ENCODE peak calls at places on chromosomes 5 and 9, in four cellular contexts. M is fibroblast of the aortic adventitia; I is left ventricle myocardium inferior; S is activated T-helper 2 cell treated with anti-CD3 and anti-CD28 coated beads, Interferon-gamma antibody, Interleukin-2, Interleukin-4, amounts not matched to agents 10 μg/mL and 5 μg/mL and 100 μg/mL, durations not matched to agents 14 hours and 24 hours and 36 hours. E is an unnamed sample.

GRCh38 chr5:14672508-14673394 is 8.2 kb downstream of the OTULIN start:
- DNase-seq in M (no peak), S (no peak), I (no peak), E (no peak)

GRCh38 chr9:133028221-133028620 is 2.6 kb upstream of the GTF3C5 start:
- DNase-seq in I (no peak), S (no peak), M (no peak), E (no peak)

GRCh38 chr9:6827370-6827949 is 69.7 kb downstream of the KDM4C start:
- DNase-seq in S (peak; percentile 27), M (peak; percentile 66), I (no peak), E (no peak)

GRCh38 chr5:122259995-122260394 is 52.0 kb upstream of the SNCAIP start:
- DNase-seq in S (no peak), M (peak; percentile 82), I (no peak), E (peak; percentile 48)

GRCh38 chr9:130833324-130833990 is 1.6 kb upstream of the ABL1 start:
- DNase-seq in S (no peak), M (no peak), I (no peak), E (peak; percentile 74)

GRCh38 chr5:39119404-39120051 is 45.3 kb upstream of the RICTOR start:
- DNase-seq in I (no peak), S (no peak), M (peak; percentile 62), E (no peak)

GRCh38 chr5:5886812-5887486 is 464.5 kb downstream of the ICE1 start:
- DNase-seq in I (no peak), S (peak; percentile 34), M (no peak), E (no peak)

GRCh38 chr9:30913331-30913730 is 1471.1 kb upstream of the ACO1 start:
- DNase-seq in S (no peak), I (no peak), M (no peak), E (no peak)

GRCh38 chr5:2991884-2992283 is 240.4 kb upstream of the IRX2 start:
- DNase-seq in M (no peak), I (no peak), S (no peak), E (no peak)

GRCh38 chr5:77087484-77088291 is 603 bp upstream of the ZBED3 start:
- DNase-seq in M (peak; percentile 60), S (no peak), I (peak; percentile 28), E (peak; percentile 82)

GRCh38 chr9:113906411-113907110 is 30.5 kb downstream of the ZNF618 start:
- DNase-seq in I (no peak), M (peak; percentile 44), S (no peak), E (peak; percentile 58)

GRCh38 chr5:149561848-149562247 is 10.6 kb upstream of the CSNK1A1 start:
- DNase-seq in I (no peak), S (no peak), M (peak; percentile 97), E (peak; percentile 91)